ENCODE peak calls at places on chromosomes 4 and X, in nine cellular contexts. M is mucosa of descending colon; G is EH; H is neural crest cell; Y is activated T-helper 1 cell treated with anti-CD3 and anti-CD28 coated beads, Interleukin-2, amount 50 U/mL, for 16 hours; L is activated CD4-positive, alpha-beta T cell treated with anti-CD3 and anti-CD28 coated beads for 24 hours; U is head of caudate nucleus; P is Peyer's patch; W is choroid plexus epithelial cell. R is an unnamed sample.

GRCh38 chrX:1224954-1225353 is 12.5 kb upstream of the CRLF2 start:
- DNase-seq in M (no peak), G (no peak), H (no peak), Y (no peak), L (no peak), U (no peak), P (no peak), W (no peak), R (no peak)

GRCh38 chr4:128770807-128771206 is 38.7 kb upstream of the JADE1 start:
- DNase-seq in M (no peak), G (no peak), H (no peak), Y (no peak), L (no peak), U (no peak), P (no peak), W (no peak), R (no peak)

GRCh38 chr4:137703225-137703624 is 170.9 kb upstream of the PCDH18 start:
- DNase-seq in M (no peak), G (no peak), H (no peak), Y (no peak), L (no peak), U (no peak), P (no peak), W (no peak), R (no peak)

GRCh38 chr4:38177792-38178665 is 217.8 kb downstream of the PTTG2 start:
- DNase-seq in M (peak; percentile 90), G (no peak), H (no peak), Y (peak; percentile 10), L (no peak), U (no peak), P (peak; percentile 81), W (no peak), R (no peak)

GRCh38 chr4:4245172-4245571 is 2.9 kb downstream of the TMEM128 start:
- DNase-seq in M (no peak), G (no peak), H (no peak), Y (no peak), L (no peak), U (no peak), P (no peak), W (no peak), R (no peak)

GRCh38 chr4:37549003-37549402 is 137.2 kb downstream of the RELL1 start:
- DNase-seq in M (no peak), G (peak; percentile 48), H (no peak), Y (no peak), L (no peak), U (no peak), P (no peak), W (peak; percentile 77), R (peak; percentile 87)

GRCh38 chr4:148495463-148495862 is 53.2 kb upstream of the NR3C2 start:
- DNase-seq in M (no peak), G (no peak), H (no peak), Y (no peak), L (no peak), U (no peak), P (no peak), W (no peak), R (no peak)

GRCh38 chr4:184217569-184218131 is at the start of gene ENPP6:
- DNase-seq in M (no peak), G (no peak), H (no peak), Y (no peak), L (no peak), U (no peak), P (no peak), W (no peak), R (no peak)

GRCh38 chr4:66575024-66575696 is 904.9 kb upstream of the EPHA5 start:
- DNase-seq in M (peak; percentile 24), G (peak; percentile 89), H (no peak), Y (no peak), L (no peak), U (no peak), P (peak; percentile 57), W (peak; percentile 79), R (peak; percentile 81)

GRCh38 chr4:142840516-142841123 is 5.5 kb downstream of the INPP4B start:
- DNase-seq in M (no peak), G (peak; percentile 53), H (no peak), Y (no peak), L (no peak), U (no peak), P (no peak), W (peak; percentile 80), R (no peak)

GRCh38 chr4:147351083-147351787 is 129.7 kb upstream of the EDNRA start:
- DNase-seq in M (no peak), G (peak; percentile 39), H (no peak), Y (no peak), L (no peak), U (no peak), P (no peak), W (peak; percentile 34), R (no peak)

GRCh38 chr4:38925492-38926418 is 58.1 kb downstream of the FAM114A1 start:
- DNase-seq in M (no peak), G (no peak), H (no peak), Y (no peak), L (no peak), U (peak; percentile 55), P (no peak), W (no peak), R (no peak)